ENCODE peak calls at places on chromosome 12, in six cellular contexts. S, A, R, L, Q and H are unnamed samples.

GRCh38 chr12:83841620-83842019 is 1071.0 kb downstream of the SLC6A15 start:
- DNase-seq in S (no peak), A (no peak), R (no peak), L (no peak), Q (no peak), H (no peak)

GRCh38 chr12:113749433-113749815 is 216.7 kb downstream of the RBM19 start:
- DNase-seq in S (no peak), A (no peak), R (no peak), L (no peak), Q (no peak), H (no peak)

GRCh38 chr12:116736962-116737773 is 701 bp downstream of the SPRING1 start:
- DNase-seq in S (peak), A (no peak), R (no peak), L (no peak), Q (peak), H (peak)

GRCh38 chr12:24045816-24046257 is 96.4 kb upstream of the SOX5 start:
- DNase-seq in S (no peak), A (no peak), R (no peak), L (peak), Q (peak), H (no peak)

GRCh38 chr12:22733756-22734155 is 108.8 kb downstream of the ETNK1 start:
- DNase-seq in S (no peak), A (no peak), R (no peak), L (no peak), Q (no peak), H (no peak)

GRCh38 chr12:21694660-21695059 is 37.0 kb upstream of the LDHB start:
- DNase-seq in S (no peak), A (no peak), R (no peak), L (no peak), Q (no peak), H (no peak)

GRCh38 chr12:133231001-133231400 is 4.7 kb downstream of the ANHX start:
- DNase-seq in S (no peak), A (no peak), R (no peak), L (no peak), Q (no peak), H (no peak)

GRCh38 chr12:123387508-123388217 is 3.7 kb downstream of the KMT5A start:
- DNase-seq in S (peak), A (no peak), R (no peak), L (no peak), Q (peak), H (no peak)

GRCh38 chr12:58413794-58414193 is 472.4 kb downstream of the ATP23 start:
- DNase-seq in S (no peak), A (no peak), R (no peak), L (peak), Q (peak), H (no peak)

GRCh38 chr12:106632797-106633450 is 50.1 kb downstream of the RFX4 start:
- DNase-seq in S (peak), A (no peak), R (no peak), L (no peak), Q (no peak), H (no peak)

GRCh38 chr12:121579190-121579791 is 1.5 kb downstream of the KDM2B start:
- DNase-seq in S (no peak), A (peak), R (peak), L (no peak), Q (peak), H (peak)

GRCh38 chr12:31664038-31664437 is 4.5 kb downstream of the ETFBKMT start:
- DNase-seq in S (no peak), A (no peak), R (no peak), L (no peak), Q (no peak), H (no peak)

GRCh38 chr12:10331642-10332239 is 24.1 kb downstream of the KLRD1 start:
- DNase-seq in S (peak), A (no peak), R (no peak), L (peak), Q (peak), H (peak)

GRCh38 chr12:127389923-127390322 is 877.0 kb upstream of the TMEM132C start:
- DNase-seq in S (peak), A (peak), R (peak), L (peak), Q (peak), H (peak)

GRCh38 chr12:38662851-38663250 is 242.5 kb downstream of the CPNE8 start:
- DNase-seq in S (no peak), A (no peak), R (no peak), L (no peak), Q (no peak), H (no peak)

GRCh38 chr12:112503521-112503920 is 84.8 kb downstream of the PTPN11 start:
- DNase-seq in S (no peak), A (no peak), R (no peak), L (no peak), Q (no peak), H (no peak)

GRCh38 chr12:29640589-29641345 is 143.0 kb downstream of the TMTC1 start:
- DNase-seq in S (peak), A (no peak), R (peak), L (peak), Q (peak), H (no peak)

GRCh38 chr12:127106723-127107122 is 1160.2 kb upstream of the TMEM132C start:
- DNase-seq in S (no peak), A (no peak), R (no peak), L (no peak), Q (no peak), H (no peak)

GRCh38 chr12:113242018-113242418 is 20.8 kb downstream of the TPCN1 start:
- DNase-seq in S (no peak), A (no peak), R (no peak), L (no peak), Q (no peak), H (no peak)

GRCh38 chr12:110998165-110998564 is 77.8 kb upstream of the MYL2 start:
- DNase-seq in S (no peak), A (no peak), R (no peak), L (no peak), Q (no peak), H (no peak)

GRCh38 chr12:3049596-3050314 is 27.4 kb upstream of the TSPAN9 start:
- DNase-seq in S (no peak), A (no peak), R (no peak), L (no peak), Q (no peak), H (no peak)

GRCh38 chr12:56914724-56915123 is 19.5 kb downstream of the SDR9C7 start:
- DNase-seq in S (no peak), A (no peak), R (no peak), L (no peak), Q (no peak), H (no peak)

GRCh38 chr12:117030187-117030896 is 68.9 kb downstream of the TESC start:
- DNase-seq in S (no peak), A (no peak), R (peak), L (no peak), Q (no peak), H (no peak)

GRCh38 chr12:52440821-52441319 is 6.7 kb upstream of the KRT75 start:
- DNase-seq in S (no peak), A (no peak), R (no peak), L (peak), Q (peak), H (no peak)

GRCh38 chr12:47772738-47773061 is 338 bp upstream of the SLC48A1 start:
- DNase-seq in S (no peak), A (no peak), R (no peak), L (no peak), Q (no peak), H (no peak)

GRCh38 chr12:22856120-22856699 is 231.2 kb downstream of the ETNK1 start:
- DNase-seq in S (peak), A (no peak), R (no peak), L (peak), Q (peak), H (peak)

GRCh38 chr12:115135800-115136211 is 451.8 kb upstream of the TBX3 start:
- DNase-seq in S (no peak), A (no peak), R (no peak), L (peak), Q (peak), H (no peak)

GRCh38 chr12:79124385-79124784 is 259.8 kb downstream of the SYT1 start:
- DNase-seq in S (no peak), A (no peak), R (no peak), L (no peak), Q (no peak), H (no peak)

GRCh38 chr12:79121486-79121885 is 256.9 kb downstream of the SYT1 start:
- DNase-seq in S (peak), A (no peak), R (peak), L (no peak), Q (peak), H (no peak)

GRCh38 chr12:79128956-79129355 is 264.4 kb downstream of the SYT1 start:
- DNase-seq in S (no peak), A (no peak), R (no peak), L (peak), Q (no peak), H (no peak)

GRCh38 chr12:79125358-79125757 is 260.8 kb downstream of the SYT1 start:
- DNase-seq in S (no peak), A (no peak), R (no peak), L (no peak), Q (no peak), H (no peak)

GRCh38 chr12:79127268-79127895 is 262.8 kb downstream of the SYT1 start:
- DNase-seq in S (no peak), A (no peak), R (no peak), L (peak), Q (peak), H (no peak)
- H2BK15ac ChIP-seq in S (no peak), A (no peak), R (no peak), L (no peak), Q (no peak), H (no peak)

GRCh38 chr12:131711551-131712205 is 788 bp downstream of the SFSWAP start:
- DNase-seq in S (no peak), A (no peak), R (no peak), L (no peak), Q (peak), H (no peak)
- H2AK5ac ChIP-seq in S (no peak), A (peak), R (no peak), L (peak), Q (no peak), H (peak)

GRCh38 chr12:63069860-63070617 is 81.0 kb downstream of the AVPR1A start:
- DNase-seq in S (no peak), A (no peak), R (no peak), L (no peak), Q (no peak), H (no peak)

GRCh38 chr12:63068857-63069442 is 82.1 kb downstream of the AVPR1A start:
- DNase-seq in S (peak), A (no peak), R (no peak), L (peak), Q (peak), H (peak)

GRCh38 chr12:63066136-63066535 is 84.9 kb downstream of the AVPR1A start:
- DNase-seq in S (no peak), A (no peak), R (no peak), L (no peak), Q (no peak), H (no peak)

GRCh38 chr12:63066782-63067181 is 84.2 kb downstream of the AVPR1A start:
- DNase-seq in S (peak), A (no peak), R (peak), L (no peak), Q (no peak), H (no peak)

GRCh38 chr12:63064080-63064479 is 86.9 kb downstream of the AVPR1A start:
- DNase-seq in S (no peak), A (no peak), R (no peak), L (peak), Q (peak), H (no peak)
- H2BK15ac ChIP-seq in S (peak), A (no peak), R (no peak), L (no peak), Q (no peak), H (no peak)

GRCh38 chr12:32828120-32828519 is 68.5 kb downstream of the PKP2 start:
- DNase-seq in S (peak), A (no peak), R (no peak), L (no peak), Q (no peak), H (no peak)

GRCh38 chr12:32828552-32828951 is 68.0 kb downstream of the PKP2 start:
- DNase-seq in S (no peak), A (no peak), R (no peak), L (no peak), Q (no peak), H (no peak)

GRCh38 chr12:32824596-32824995 is 68.9 kb upstream of the YARS2 start:
- DNase-seq in S (no peak), A (no peak), R (no peak), L (no peak), Q (no peak), H (no peak)

GRCh38 chr12:32822344-32822743 is 66.6 kb upstream of the YARS2 start:
- DNase-seq in S (no peak), A (no peak), R (no peak), L (no peak), Q (no peak), H (no peak)

GRCh38 chr12:32826807-32827412 is 69.7 kb downstream of the PKP2 start:
- DNase-seq in S (no peak), A (no peak), R (no peak), L (no peak), Q (no peak), H (no peak)
- H2AK5ac ChIP-seq in S (no peak), A (no peak), R (no peak), L (no peak), Q (no peak), H (no peak)

GRCh38 chr12:88127855-88128254 is 14.0 kb downstream of the CEP290 start:
- DNase-seq in S (no peak), A (no peak), R (no peak), L (no peak), Q (no peak), H (no peak)
- H2BK15ac ChIP-seq in S (no peak), A (no peak), R (no peak), L (no peak), Q (no peak), H (no peak)